ENCODE peak calls at places on chromosomes 2 and 18, in ten cellular contexts. Q is heart right ventricle, S is AG09309, O is OCI-LY7, A is BJ, Y is foreskin fibroblast, E is uterus, K is cardiac muscle cell, I is colonic mucosa, Z is fibroblast of lung. B is an unnamed sample.
A peak's percentile ranks its signal among the peaks of the same experiment; 100 is the strongest.

GRCh38 chr2:222964632-222965031 is 87.4 kb upstream of the KCNE4 start:
- DNase-seq in Q (no peak), S (no peak), O (no peak), A (no peak), Y (no peak), E (no peak), K (no peak), I (no peak), Z (no peak), B (no peak)

GRCh38 chr2:11691071-11691660 is 21.2 kb upstream of the NTSR2 start:
- DNase-seq in Q (no peak), S (no peak), O (no peak), A (no peak), Y (no peak), E (no peak), K (no peak), I (no peak), Z (no peak), B (no peak)

GRCh38 chr2:26652361-26653041 is 11.3 kb upstream of the CIB4 start:
- DNase-seq in Q (no peak), S (peak; percentile 83), O (no peak), A (peak; percentile 66), Y (peak; percentile 14), E (peak; percentile 30), K (peak; percentile 88), I (peak; percentile 26), Z (no peak), B (peak; percentile 25)

GRCh38 chr18:77911973-77912372 is 662.3 kb downstream of the GALR1 start:
- DNase-seq in Q (no peak), S (no peak), O (no peak), A (no peak), Y (no peak), E (no peak), K (no peak), I (no peak), Z (no peak), B (no peak)

GRCh38 chr2:238509151-238509820 is 82.6 kb downstream of the ASB1 start:
- DNase-seq in Q (no peak), S (no peak), O (no peak), A (no peak), Y (no peak), E (no peak), K (peak; percentile 72), I (no peak), Z (peak; percentile 35), B (no peak)

GRCh38 chr2:29295843-29296242 is 180.6 kb downstream of the CLIP4 start:
- DNase-seq in Q (no peak), S (no peak), O (no peak), A (no peak), Y (peak; percentile 9), E (no peak), K (no peak), I (no peak), Z (peak; percentile 25), B (no peak)

GRCh38 chr2:222877556-222878278 is 16.9 kb downstream of the ACSL3 start:
- DNase-seq in Q (no peak), S (no peak), O (no peak), A (no peak), Y (no peak), E (no peak), K (no peak), I (no peak), Z (no peak), B (no peak)

GRCh38 chr18:25349926-25350560 is 1.9 kb downstream of the ZNF521 start:
- DNase-seq in Q (peak; percentile 21), S (no peak), O (no peak), A (no peak), Y (peak; percentile 28), E (peak; percentile 34), K (peak; percentile 20), I (peak; percentile 19), Z (peak; percentile 31), B (no peak)

GRCh38 chr18:37578182-37578678 is 12.6 kb upstream of the CELF4 start:
- DNase-seq in Q (no peak), S (no peak), O (no peak), A (no peak), Y (no peak), E (no peak), K (no peak), I (no peak), Z (no peak), B (no peak)

GRCh38 chr2:101223814-101224231 is 28.9 kb upstream of the CNOT11 start:
- DNase-seq in Q (no peak), S (peak; percentile 20), O (peak; percentile 95), A (no peak), Y (no peak), E (no peak), K (no peak), I (no peak), Z (peak; percentile 22), B (peak; percentile 63)

DNA sequence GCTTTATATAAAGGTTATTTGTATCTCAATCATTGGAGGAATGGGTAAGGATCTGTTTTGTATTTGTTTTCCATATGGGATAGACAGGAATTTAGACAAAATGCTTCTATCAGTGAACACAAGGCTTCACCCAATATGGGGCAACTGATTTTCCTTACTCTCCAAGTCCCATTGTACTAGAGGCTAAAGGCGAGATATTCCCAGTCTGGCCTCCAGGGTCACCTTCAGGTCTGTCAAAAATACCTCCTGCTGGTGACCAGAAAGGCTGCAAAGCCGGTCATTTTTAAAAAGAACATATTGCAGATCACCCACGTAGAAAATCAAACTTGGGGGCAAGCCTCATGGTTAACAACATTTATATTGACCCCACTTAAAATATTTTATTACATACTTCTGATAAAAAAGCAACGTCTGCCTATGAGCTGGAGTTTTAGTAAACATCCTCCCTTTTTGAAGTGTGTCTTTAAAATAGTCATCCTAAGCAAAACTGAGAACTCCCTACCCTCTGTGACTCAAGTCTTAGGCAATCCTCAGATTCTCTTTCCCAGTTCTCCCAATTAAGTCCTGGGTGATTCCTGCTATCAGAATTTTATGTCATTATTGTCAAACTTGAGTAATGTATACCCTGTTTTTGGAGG is 276.6 kb downstream of the MREG start:
- DNase-seq in Q (no peak), S (peak; percentile 73), O (no peak), A (peak; percentile 28), Y (peak; percentile 76), E (no peak), K (peak; percentile 82), I (no peak), Z (peak; percentile 73), B (no peak)
- TF ChIP-seq CTCF in Q (no peak), S (peak; percentile 50), O (no peak), A (peak; percentile 47), Y (no peak), E (peak; percentile 16), K (peak; percentile 42), I (no peak), Z (peak; percentile 27), B (peak; percentile 33)

GRCh38 chr18:12305930-12306629 is 2.0 kb upstream of the TUBB6 start:
- DNase-seq in Q (no peak), S (no peak), O (no peak), A (no peak), Y (no peak), E (peak; percentile 13), K (peak; percentile 42), I (no peak), Z (no peak), B (no peak)

GRCh38 chr18:12308386-12309100 is 502 bp downstream of the TUBB6 start:
- DNase-seq in Q (peak; percentile 83), S (peak; percentile 67), O (no peak), A (peak; percentile 52), Y (peak; percentile 91), E (peak; percentile 90), K (peak; percentile 93), I (peak; percentile 67), Z (peak; percentile 84), B (no peak)

GRCh38 chr18:12306752-12307151 is 1.3 kb upstream of the TUBB6 start:
- DNase-seq in Q (no peak), S (no peak), O (no peak), A (no peak), Y (no peak), E (peak; percentile 15), K (no peak), I (no peak), Z (no peak), B (no peak)

GRCh38 chr18:12307871-12308385 is at the start of gene TUBB6:
- DNase-seq in Q (peak; percentile 81), S (no peak), O (no peak), A (no peak), Y (peak; percentile 89), E (peak; percentile 78), K (peak; percentile 91), I (peak; percentile 44), Z (peak; percentile 84), B (no peak)

DNA sequence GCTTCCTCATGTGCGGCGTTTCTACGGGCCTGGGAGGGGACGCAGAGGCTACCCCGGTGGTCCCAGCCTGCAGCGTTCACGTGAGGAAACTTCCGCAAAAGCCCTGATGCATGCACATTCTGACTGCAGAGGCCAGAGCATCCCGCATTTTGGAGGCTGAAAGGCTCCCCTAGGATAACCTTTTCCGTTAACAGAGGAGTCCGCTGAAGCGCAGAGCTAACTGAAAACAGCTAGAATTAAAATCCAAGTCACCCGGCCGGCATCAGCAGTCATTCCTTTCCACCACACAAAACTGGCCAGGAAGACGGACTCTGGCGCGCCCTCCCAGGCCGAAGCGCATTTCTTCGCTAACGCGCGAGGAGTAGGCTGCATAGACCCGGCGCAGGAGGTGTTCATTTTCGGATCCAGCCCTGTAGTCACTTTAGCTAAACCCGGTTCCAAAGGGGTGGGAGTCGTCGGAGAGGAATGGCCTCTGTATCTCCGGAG is 747 bp upstream of the TUBB6 start:
- DNase-seq in Q (peak; percentile 64), S (peak; percentile 41), O (no peak), A (no peak), Y (peak; percentile 73), E (peak; percentile 76), K (peak; percentile 80), I (peak; percentile 38), Z (peak; percentile 80), B (no peak)
- H3K4me3 ChIP-seq in Q (peak overlapping the region; percentile 94), S (peak overlapping the region; percentile 72), O (no peak overlapping the region), A (peak overlapping the region; percentile 89), Y (peak overlapping the region; percentile 82), E (peak overlapping the region; percentile 52), K (peak overlapping the region; percentile 70), I (peak overlapping the region; percentile 48), Z (peak overlapping the region; percentile 84), B (peak overlapping the region; percentile 86)

GRCh38 chr2:54052825-54053718 is 62.3 kb upstream of the ACYP2 start:
- DNase-seq in Q (no peak), S (no peak), O (peak; percentile 33), A (no peak), Y (no peak), E (no peak), K (no peak), I (no peak), Z (no peak), B (no peak)
- TF ChIP-seq CTCF in Q (no peak), S (peak; percentile 35), O (peak; percentile 65), A (peak; percentile 31), Y (peak; percentile 26), E (no peak), K (peak; percentile 34), I (no peak), Z (no peak), B (peak; percentile 22)

GRCh38 chr2:192030289-192030688 is 164.4 kb downstream of the TMEFF2 start:
- DNase-seq in Q (no peak), S (no peak), O (no peak), A (no peak), Y (peak; percentile 61), E (no peak), K (peak; percentile 63), I (no peak), Z (no peak), B (no peak)
- H3K4me3 ChIP-seq in Q (no peak overlapping the region), S (no peak overlapping the region), O (no peak overlapping the region), A (no peak overlapping the region), Y (no peak overlapping the region), E (no peak overlapping the region), K (no peak overlapping the region), I (no peak overlapping the region), Z (no peak overlapping the region), B (no peak overlapping the region)

GRCh38 chr2:106771811-106772210 is 114.2 kb downstream of the ST6GAL2 start:
- DNase-seq in Q (no peak), S (no peak), O (no peak), A (no peak), Y (no peak), E (no peak), K (no peak), I (no peak), Z (no peak), B (no peak)

GRCh38 chr2:106770986-106771385 is 115.0 kb downstream of the ST6GAL2 start:
- DNase-seq in Q (no peak), S (no peak), O (no peak), A (no peak), Y (no peak), E (no peak), K (no peak), I (no peak), Z (no peak), B (no peak)
- TF ChIP-seq CTCF in Q (no peak), S (no peak), O (no peak), A (no peak), Y (no peak), E (no peak), K (no peak), I (no peak), Z (no peak), B (no peak)

B was measured in HFF-Myc.